ENCODE peak calls at places on chromosomes 11 and 22, in six cellular contexts. F, R, H, D, T and M are unnamed samples.

GRCh38 chr22:29449296-29449863 is 11.0 kb downstream of the RFPL1 start:
- DNase-seq in F (no peak), R (no peak), H (no peak), D (no peak), T (no peak), M (no peak)

GRCh38 chr11:77672276-77672675 is 34.7 kb upstream of the CLNS1A start:
- DNase-seq in F (no peak), R (no peak), H (peak), D (peak), T (no peak), M (peak)

GRCh38 chr11:21988477-21988876 is 204.4 kb upstream of the ANO5 start:
- DNase-seq in F (no peak), R (peak), H (no peak), D (peak), T (no peak), M (no peak)

GRCh38 chr11:109426442-109426841 is 4.5 kb downstream of the C11orf87 start:
- DNase-seq in F (no peak), R (no peak), H (peak), D (no peak), T (no peak), M (no peak)

GRCh38 chr11:119460582-119460981 is 37.6 kb upstream of the THY1 start:
- DNase-seq in F (no peak), R (no peak), H (peak), D (peak), T (no peak), M (peak)

GRCh38 chr22:43114958-43115357 is 4.4 kb downstream of the BIK start:
- DNase-seq in F (no peak), R (peak), H (no peak), D (no peak), T (no peak), M (no peak)

GRCh38 chr11:68574308-68574707 is 110.0 kb upstream of the GAL start:
- DNase-seq in F (no peak), R (no peak), H (peak), D (peak), T (no peak), M (no peak)

GRCh38 chr11:10900686-10901415 is 43.0 kb upstream of the ZBED5 start:
- DNase-seq in F (no peak), R (no peak), H (peak), D (no peak), T (no peak), M (no peak)

GRCh38 chr11:86245369-86246292 is 1.1 kb downstream of the EED start:
- DNase-seq in F (peak), R (peak), H (peak), D (peak), T (no peak), M (no peak)

GRCh38 chr11:12087075-12087775 is 23.2 kb upstream of the MICAL2 start:
- DNase-seq in F (no peak), R (no peak), H (peak), D (peak), T (no peak), M (no peak)

GRCh38 chr11:35511666-35512065 is 13.8 kb downstream of the PAMR1 start:
- DNase-seq in F (no peak), R (no peak), H (peak), D (peak), T (no peak), M (no peak)

GRCh38 chr11:116895053-116895757 is 57.8 kb upstream of the APOA1 start:
- DNase-seq in F (peak), R (no peak), H (no peak), D (peak), T (no peak), M (no peak)

GRCh38 chr11:60130496-60130895 is 42.0 kb downstream of the MS4A2 start:
- DNase-seq in F (peak), R (peak), H (peak), D (peak), T (no peak), M (no peak)

GRCh38 chr11:60127311-60127811 is 38.9 kb downstream of the MS4A2 start:
- DNase-seq in F (no peak), R (no peak), H (no peak), D (no peak), T (no peak), M (peak)

GRCh38 chr11:60129853-60130252 is 41.4 kb downstream of the MS4A2 start:
- DNase-seq in F (no peak), R (no peak), H (no peak), D (no peak), T (no peak), M (no peak)

GRCh38 chr11:60125962-60126585 is 37.6 kb downstream of the MS4A2 start:
- DNase-seq in F (no peak), R (peak), H (no peak), D (no peak), T (no peak), M (no peak)

GRCh38 chr11:60128376-60128775 is 39.9 kb downstream of the MS4A2 start:
- DNase-seq in F (no peak), R (no peak), H (no peak), D (no peak), T (no peak), M (no peak)
- TF ChIP-seq CTCF in F (no peak), R (no peak), H (no peak), D (no peak), T (no peak), M (no peak)

GRCh38 chr22:36860017-36860416 is 789 bp upstream of the NCF4 start:
- DNase-seq in F (no peak), R (no peak), H (no peak), D (no peak), T (no peak), M (no peak)
- TF ChIP-seq CTCF in F (no peak), R (no peak), H (no peak), D (no peak), T (no peak), M (no peak)

GRCh38 chr11:131231317-131231716 is 139.1 kb upstream of the NTM start:
- DNase-seq in F (no peak), R (no peak), H (no peak), D (no peak), T (no peak), M (no peak)
- TF ChIP-seq CTCF in F (no peak), R (no peak), H (no peak), D (no peak), T (no peak), M (no peak)

GRCh38 chr11:67119577-67120391 is 721 bp downstream of the KDM2A start:
- DNase-seq in F (peak), R (no peak), H (no peak), D (no peak), T (no peak), M (no peak)
- TF ChIP-seq CTCF in F (no peak), R (no peak), H (no peak), D (no peak), T (peak), M (no peak)